ENCODE peak calls at places on chromosomes 2 and 18, in ten cellular contexts. M is NCI-H524; V is astrocyte; B is SW480; Y is heart right ventricle; G is B cell; Z is stimulated activated CD4-positive, alpha-beta T cell treated with anti-CD3 and anti-CD28 coated beads, Interleukin-15, amount 100 ng/mL, for 1 hour; K is non-pigmented ciliary epithelial cell; P is type B pancreatic cell; U is fibroblast of mammary gland. L is an unnamed sample.

GRCh38 chr2:90069290-90069894 is 1377.9 kb downstream of the RPIA start:
- DNase-seq in M (peak), V (no peak), B (peak), Y (no peak), G (peak), Z (no peak), K (no peak), P (no peak), U (peak), L (no peak)

GRCh38 chr2:193332938-193333337 is 1138.2 kb upstream of the TMEFF2 start:
- DNase-seq in M (no peak), V (peak), B (no peak), Y (no peak), G (no peak), Z (no peak), K (peak), P (no peak), U (peak), L (no peak)

GRCh38 chr2:217451634-217452033 is 551.2 kb downstream of the TNS1 start:
- DNase-seq in M (no peak), V (peak), B (peak), Y (no peak), G (no peak), Z (no peak), K (no peak), P (no peak), U (peak), L (no peak)

GRCh38 chr2:42962521-42962953 is 170.2 kb upstream of the HAAO start:
- DNase-seq in M (no peak), V (no peak), B (no peak), Y (no peak), G (no peak), Z (no peak), K (no peak), P (no peak), U (peak), L (no peak)

GRCh38 chr2:172101707-172102158 is 967 bp downstream of the DLX2 start:
- DNase-seq in M (peak), V (no peak), B (no peak), Y (no peak), G (peak), Z (no peak), K (no peak), P (no peak), U (no peak), L (no peak)

GRCh38 chr18:3002766-3003165 is 10.2 kb downstream of the LPIN2 start:
- DNase-seq in M (no peak), V (no peak), B (no peak), Y (no peak), G (no peak), Z (no peak), K (no peak), P (no peak), U (no peak), L (no peak)

GRCh38 chr2:2646312-2647051 is 315.4 kb upstream of the MYT1L start:
- DNase-seq in M (peak), V (no peak), B (peak), Y (no peak), G (no peak), Z (peak), K (no peak), P (no peak), U (no peak), L (no peak)

GRCh38 chr2:71546777-71547281 is 93.5 kb downstream of the DYSF start:
- DNase-seq in M (no peak), V (no peak), B (no peak), Y (no peak), G (no peak), Z (no peak), K (no peak), P (no peak), U (no peak), L (no peak)

GRCh38 chr2:172513524-172513900 is 42.4 kb upstream of the PDK1 start:
- DNase-seq in M (no peak), V (no peak), B (no peak), Y (no peak), G (no peak), Z (no peak), K (no peak), P (no peak), U (no peak), L (no peak)

GRCh38 chr2:152222975-152223638 is 47.5 kb upstream of the STAM2 start:
- DNase-seq in M (peak), V (peak), B (no peak), Y (peak), G (no peak), Z (no peak), K (peak), P (no peak), U (peak), L (peak)

GRCh38 chr2:168851674-168852320 is 38.4 kb downstream of the SPC25 start:
- DNase-seq in M (no peak), V (peak), B (no peak), Y (no peak), G (no peak), Z (no peak), K (peak), P (no peak), U (peak), L (no peak)

GRCh38 chr2:234031207-234031606 is 19.3 kb upstream of the SPP2 start:
- DNase-seq in M (no peak), V (peak), B (no peak), Y (no peak), G (no peak), Z (no peak), K (no peak), P (no peak), U (peak), L (no peak)

GRCh38 chr2:181183878-181184553 is 203.6 kb downstream of the UBE2E3 start:
- DNase-seq in M (peak), V (no peak), B (no peak), Y (no peak), G (peak), Z (no peak), K (no peak), P (no peak), U (peak), L (no peak)

GRCh38 chr2:20103514-20103913 is 52.1 kb upstream of the LAPTM4A start:
- DNase-seq in M (peak), V (no peak), B (peak), Y (no peak), G (no peak), Z (no peak), K (no peak), P (no peak), U (peak), L (no peak)

GRCh38 chr2:101238930-101239759 is 13.5 kb upstream of the CNOT11 start:
- DNase-seq in M (no peak), V (no peak), B (peak), Y (no peak), G (no peak), Z (no peak), K (no peak), P (no peak), U (no peak), L (no peak)

GRCh38 chr2:9656270-9656766 is 25.5 kb upstream of the YWHAQ start:
- DNase-seq in M (no peak), V (peak), B (peak), Y (no peak), G (no peak), Z (no peak), K (peak), P (no peak), U (peak), L (no peak)

GRCh38 chr18:39421319-39421718 is 1855.7 kb upstream of the CELF4 start:
- DNase-seq in M (no peak), V (no peak), B (no peak), Y (no peak), G (no peak), Z (no peak), K (no peak), P (no peak), U (peak), L (no peak)

GRCh38 chr2:59237311-59237710 is 996.2 kb upstream of the FANCL start:
- DNase-seq in M (no peak), V (no peak), B (no peak), Y (no peak), G (no peak), Z (no peak), K (no peak), P (no peak), U (no peak), L (no peak)

GRCh38 chr2:239570971-239571520 is 170.2 kb upstream of the HDAC4 start:
- DNase-seq in M (no peak), V (no peak), B (no peak), Y (no peak), G (no peak), Z (no peak), K (no peak), P (no peak), U (no peak), L (no peak)

GRCh38 chr2:146323564-146323963 is 1521.3 kb upstream of the ACVR2A start:
- DNase-seq in M (no peak), V (peak), B (no peak), Y (no peak), G (no peak), Z (no peak), K (no peak), P (no peak), U (peak), L (no peak)

GRCh38 chr2:37318401-37318800 is 6.2 kb downstream of the PRKD3 start:
- DNase-seq in M (no peak), V (peak), B (no peak), Y (no peak), G (no peak), Z (no peak), K (peak), P (no peak), U (peak), L (no peak)

GRCh38 chr2:125095826-125096225 is 1070.7 kb downstream of the CNTNAP5 start:
- DNase-seq in M (no peak), V (no peak), B (no peak), Y (no peak), G (no peak), Z (no peak), K (no peak), P (no peak), U (no peak), L (no peak)

GRCh38 chr2:19369341-19369955 is 11.0 kb upstream of the OSR1 start:
- DNase-seq in M (peak), V (no peak), B (peak), Y (no peak), G (no peak), Z (no peak), K (no peak), P (no peak), U (peak), L (no peak)

GRCh38 chr2:226885769-226886435 is 50.0 kb downstream of the RHBDD1 start:
- DNase-seq in M (no peak), V (no peak), B (no peak), Y (no peak), G (no peak), Z (no peak), K (no peak), P (no peak), U (peak), L (no peak)

GRCh38 chr2:69163109-69163508 is 150.1 kb downstream of the ANTXR1 start:
- DNase-seq in M (no peak), V (peak), B (no peak), Y (no peak), G (no peak), Z (no peak), K (peak), P (no peak), U (peak), L (no peak)

GRCh38 chr18:76351961-76352581 is 143.0 kb downstream of the ZNF516 start:
- DNase-seq in M (peak), V (peak), B (peak), Y (peak), G (no peak), Z (no peak), K (peak), P (no peak), U (peak), L (no peak)

GRCh38 chr2:184767059-184767458 is 168.7 kb downstream of the ZNF804A start:
- DNase-seq in M (no peak), V (no peak), B (no peak), Y (no peak), G (no peak), Z (no peak), K (no peak), P (no peak), U (no peak), L (no peak)

GRCh38 chr2:225354281-225354774 is 45.2 kb upstream of the NYAP2 start:
- DNase-seq in M (no peak), V (peak), B (peak), Y (no peak), G (no peak), Z (no peak), K (peak), P (no peak), U (peak), L (no peak)

GRCh38 chr18:48797841-48798255 is 152.9 kb downstream of the SMAD7 start:
- DNase-seq in M (no peak), V (no peak), B (no peak), Y (no peak), G (no peak), Z (no peak), K (no peak), P (no peak), U (no peak), L (peak)

GRCh38 chr2:169664978-169665930 is 29.0 kb downstream of the CFAP210 start:
- DNase-seq in M (no peak), V (peak), B (no peak), Y (no peak), G (no peak), Z (no peak), K (no peak), P (no peak), U (no peak), L (no peak)

GRCh38 chr18:5967666-5968065 is 72.3 kb upstream of the TMEM200C start:
- DNase-seq in M (no peak), V (no peak), B (no peak), Y (no peak), G (no peak), Z (no peak), K (no peak), P (no peak), U (no peak), L (no peak)

GRCh38 chr2:221518201-221518936 is 53.7 kb downstream of the EPHA4 start:
- DNase-seq in M (no peak), V (peak), B (peak), Y (no peak), G (no peak), Z (no peak), K (peak), P (no peak), U (no peak), L (no peak)

GRCh38 chr18:59021500-59021899 is 118.2 kb upstream of the SEC11C start:
- DNase-seq in M (peak), V (no peak), B (no peak), Y (peak), G (no peak), Z (no peak), K (no peak), P (no peak), U (no peak), L (no peak)

GRCh38 chr2:175576875-175577274 is 395.4 kb upstream of the ATP5MC3 start:
- DNase-seq in M (peak), V (no peak), B (no peak), Y (no peak), G (no peak), Z (no peak), K (no peak), P (no peak), U (no peak), L (no peak)

GRCh38 chr2:25215948-25216679 is 47.7 kb upstream of the POMC start:
- DNase-seq in M (no peak), V (peak), B (no peak), Y (peak), G (peak), Z (peak), K (no peak), P (peak), U (peak), L (no peak)

GRCh38 chr2:239394346-239394945 is 6.4 kb downstream of the HDAC4 start:
- DNase-seq in M (no peak), V (no peak), B (no peak), Y (no peak), G (no peak), Z (no peak), K (no peak), P (no peak), U (no peak), L (no peak)